ENCODE peak calls at places on chromosomes 5 and 9, in ten cellular contexts. I is IMR-90; Z is activated T-cell treated with anti-CD3 and anti-CD28 coated beads, Interleukin-2, amount 50 U/mL, for 48 hours; W is ACHN; H is stimulated activated CD8-positive, alpha-beta memory T cell treated with anti-CD3 and anti-CD28 coated beads, Interleukin-4, amount 100 ng/mL, for 4 hours; Q is BJ; S is A549; J is NCI-H345; V is COR-L47; X is activated naive CD8-positive, alpha-beta T cell treated with anti-CD3 and anti-CD28 coated beads, Interleukin-2, amount 50 U/mL, for 24 hours. R is an unnamed sample.
A peak's percentile ranks its signal among the peaks of the same experiment; 100 is the strongest.

GRCh38 chr9:6779417-6780241 is 21.9 kb downstream of the KDM4C start:
- DNase-seq in I (peak; percentile 73), J (peak; percentile 16), W (no peak), Z (no peak), S (no peak), X (no peak), Q (no peak), V (peak; percentile 9), H (no peak), R (no peak)

GRCh38 chr9:133463864-133464615 is 4.3 kb downstream of the CACFD1 start:
- DNase-seq in I (no peak), S (no peak), V (no peak), Q (no peak), J (no peak), H (no peak), Z (no peak), X (no peak), W (no peak), R (no peak)

GRCh38 chr9:125971050-125971449 is 223.9 kb downstream of the PBX3 start:
- DNase-seq in J (no peak), Q (no peak), W (no peak), I (no peak), H (no peak), X (no peak), V (no peak), Z (no peak), S (no peak), R (no peak)

GRCh38 chr5:35430381-35431162 is 187.1 kb upstream of the SPEF2 start:
- DNase-seq in V (no peak), H (no peak), X (no peak), J (no peak), S (no peak), I (no peak), Z (no peak), W (no peak), Q (no peak), R (no peak)

GRCh38 chr5:168076561-168076991 is 214.9 kb upstream of the WWC1 start:
- DNase-seq in Q (no peak), J (no peak), V (no peak), X (peak; percentile 11), I (peak; percentile 13), S (no peak), H (no peak), W (peak; percentile 44), Z (peak; percentile 33), R (peak; percentile 27)

GRCh38 chr5:78547171-78547570 is 101.4 kb downstream of the LHFPL2 start:
- DNase-seq in S (no peak), H (no peak), X (no peak), J (no peak), Q (no peak), V (no peak), I (peak; percentile 88), Z (no peak), W (no peak), R (no peak)

GRCh38 chr5:121698690-121699089 is 153.0 kb upstream of the FTMT start:
- DNase-seq in Q (no peak), J (no peak), H (no peak), S (no peak), W (no peak), I (no peak), X (no peak), Z (no peak), V (no peak), R (no peak)

GRCh38 chr9:3857673-3858072 is 331.9 kb upstream of the RFX3 start:
- DNase-seq in X (no peak), H (no peak), I (peak; percentile 77), S (no peak), V (no peak), W (no peak), Z (no peak), Q (peak; percentile 62), J (no peak), R (no peak)

GRCh38 chr5:107580902-107581823 is 89.6 kb downstream of the EFNA5 start:
- DNase-seq in W (no peak), X (no peak), V (no peak), Q (no peak), Z (no peak), S (no peak), I (no peak), H (no peak), J (no peak), R (no peak)

GRCh38 chr9:81477669-81478068 is 211.7 kb downstream of the TLE1 start:
- DNase-seq in H (no peak), X (no peak), I (no peak), V (no peak), S (no peak), J (no peak), Z (no peak), Q (peak; percentile 74), W (no peak), R (no peak)

GRCh38 chr5:108945094-108945493 is 197.4 kb downstream of the FER start:
- DNase-seq in I (no peak), Z (no peak), J (no peak), V (no peak), Q (no peak), H (no peak), W (no peak), S (no peak), X (no peak), R (no peak)

GRCh38 chr5:122163151-122164069 is 34.1 kb downstream of the ZNF474 start:
- DNase-seq in X (no peak), Q (peak; percentile 95), H (no peak), V (no peak), Z (no peak), I (peak; percentile 95), W (peak; percentile 84), J (no peak), S (peak; percentile 49), R (no peak)

GRCh38 chr5:122967625-122968024 is 68.9 kb downstream of the PPIC start:
- DNase-seq in S (no peak), H (no peak), Z (no peak), W (peak; percentile 33), Q (no peak), X (no peak), J (no peak), I (no peak), V (no peak), R (no peak)

GRCh38 chr9:125990793-125991220 is 243.6 kb downstream of the PBX3 start:
- DNase-seq in Z (no peak), V (no peak), I (no peak), W (no peak), H (no peak), X (no peak), S (no peak), Q (no peak), J (no peak), R (no peak)

GRCh38 chr5:140312067-140312790 is 9.3 kb upstream of the PFDN1 start:
- DNase-seq in W (peak; percentile 57), Q (peak; percentile 74), Z (no peak), H (no peak), S (no peak), J (no peak), X (no peak), V (no peak), I (peak; percentile 99), R (no peak)

GRCh38 chr9:7970666-7971335 is 171.2 kb upstream of the DMAC1 start:
- DNase-seq in Q (no peak), I (no peak), W (no peak), V (no peak), H (no peak), Z (no peak), J (no peak), S (no peak), X (no peak), R (no peak)

GRCh38 chr5:146706321-146706972 is 172.1 kb downstream of the PPP2R2B start:
- DNase-seq in I (no peak), X (no peak), Q (no peak), Z (no peak), H (no peak), W (no peak), J (no peak), S (no peak), V (no peak), R (peak; percentile 12)

GRCh38 chr5:72288923-72289322 is 31.1 kb downstream of the MRPS27 start:
- DNase-seq in X (no peak), S (no peak), V (peak; percentile 91), I (no peak), J (peak; percentile 75), Q (no peak), Z (no peak), W (no peak), H (no peak), R (no peak)

GRCh38 chr5:94241288-94241651 is 377.1 kb downstream of the KIAA0825 start:
- DNase-seq in I (peak; percentile 38), Q (no peak), H (no peak), Z (no peak), J (no peak), S (no peak), V (no peak), W (peak; percentile 5), X (no peak), R (no peak)

GRCh38 chr9:116549061-116549664 is 137.9 kb upstream of the TRIM32 start:
- DNase-seq in J (no peak), H (no peak), I (peak; percentile 97), Q (peak; percentile 84), S (peak; percentile 95), V (no peak), W (peak; percentile 78), Z (no peak), X (peak; percentile 7), R (no peak)

GRCh38 chr5:132870801-132871200 is 2.7 kb upstream of the LEAP2 start:
- DNase-seq in X (no peak), Z (no peak), S (no peak), Q (no peak), H (no peak), I (no peak), W (no peak), V (no peak), J (no peak), R (no peak)

GRCh38 chr5:10626473-10627013 is 62.7 kb downstream of the ANKRD33B start:
- DNase-seq in Q (no peak), H (no peak), V (no peak), Z (no peak), S (no peak), X (no peak), W (no peak), J (no peak), I (peak; percentile 50), R (no peak)

GRCh38 chr9:128526729-128527128 is 22.2 kb downstream of the GLE1 start:
- DNase-seq in Z (no peak), J (no peak), S (no peak), V (no peak), I (no peak), W (no peak), X (no peak), Q (no peak), H (no peak), R (no peak)

GRCh38 chr9:126482361-126483044 is 131.2 kb upstream of the LMX1B start:
- DNase-seq in Z (no peak), V (no peak), H (no peak), Q (no peak), X (no peak), J (no peak), I (peak; percentile 41), S (no peak), W (no peak), R (no peak)

GRCh38 chr5:131814990-131815389 is 18.2 kb upstream of the FNIP1 start:
- DNase-seq in H (no peak), Q (peak; percentile 34), S (peak; percentile 27), J (no peak), W (peak; percentile 87), V (no peak), I (peak; percentile 91), X (no peak), Z (no peak), R (no peak)

GRCh38 chr5:176650354-176650884 is 3.1 kb downstream of the TSPAN17 start:
- DNase-seq in J (no peak), Q (no peak), W (no peak), S (no peak), H (no peak), Z (no peak), V (peak; percentile 27), X (no peak), I (no peak), R (no peak)

GRCh38 chr5:83444445-83444844 is 27.1 kb upstream of the VCAN start:
- DNase-seq in J (no peak), I (no peak), H (no peak), Q (no peak), S (no peak), V (no peak), W (no peak), X (no peak), Z (no peak), R (no peak)

GRCh38 chr5:141664733-141665461 is 13.7 kb upstream of the FCHSD1 start:
- DNase-seq in H (peak; percentile 54), I (peak; percentile 58), J (peak; percentile 67), W (peak; percentile 67), Z (peak; percentile 86), X (peak; percentile 78), S (peak; percentile 78), Q (no peak), V (peak; percentile 19), R (peak; percentile 79)

R was measured in DND-41.